ENCODE peak calls at places on chromosomes 11 and 22, in five cellular contexts. H is neural progenitor cell, B is hepatocyte, V is HCT116, I is SK-N-SH. L is an unnamed sample.

GRCh38 chr11:75588067-75588481 is 26.0 kb downstream of the SERPINH1 start:
- DNase-seq in I (no peak), V (no peak), H (no peak), B (peak), L (no peak)

GRCh38 chr22:50607366-50608020 is 6.9 kb downstream of the MAPK8IP2 start:
- DNase-seq in H (no peak), B (no peak), V (no peak), I (no peak), L (no peak)

GRCh38 chr11:128491195-128491936 is 96.0 kb downstream of the ETS1 start:
- DNase-seq in I (no peak), H (no peak), V (no peak), B (no peak), L (no peak)

GRCh38 chr11:2830030-2830812 is 55.4 kb downstream of the CDKN1C start:
- DNase-seq in B (no peak), I (no peak), V (no peak), H (no peak), L (no peak)

GRCh38 chr11:92838655-92839334 is 130.7 kb upstream of the MTNR1B start:
- DNase-seq in B (no peak), H (peak), V (no peak), I (no peak), L (no peak)

GRCh38 chr11:783581-784015 is 6.3 kb downstream of the CEND1 start:
- DNase-seq in V (peak), B (peak), H (peak), I (peak), L (peak)

GRCh38 chr22:36285545-36285944 is 32.6 kb downstream of the APOL1 start:
- DNase-seq in B (no peak), I (peak), V (no peak), H (no peak), L (no peak)

GRCh38 chr22:37284126-37284806 is 2.0 kb downstream of the CYTH4 start:
- DNase-seq in I (no peak), B (no peak), H (no peak), V (no peak), L (no peak)

GRCh38 chr11:66561975-66562248 is 6.5 kb downstream of the CTSF start:
- DNase-seq in H (no peak), B (no peak), I (no peak), V (no peak), L (no peak)

GRCh38 chr11:41201156-41201555 is 258.3 kb downstream of the LRRC4C start:
- DNase-seq in I (peak), B (peak), H (peak), V (no peak), L (peak)

GRCh38 chr11:2171531-2171930 is at the start of gene TH:
- DNase-seq in B (no peak), V (no peak), I (no peak), H (no peak), L (no peak)

GRCh38 chr11:43833657-43834073 is 47.0 kb upstream of the ALKBH3 start:
- DNase-seq in V (no peak), H (no peak), I (peak), B (peak), L (peak)

GRCh38 chr11:1340111-1340510 is 30.7 kb upstream of the TOLLIP start:
- DNase-seq in B (no peak), H (no peak), V (no peak), I (no peak), L (no peak)

GRCh38 chr11:122209619-122210377 is 93.8 kb upstream of the BLID start:
- DNase-seq in H (no peak), B (peak), V (no peak), I (peak), L (no peak)

GRCh38 chr22:25051983-25052710 is 99.6 kb downstream of the KIAA1671 start:
- DNase-seq in B (peak), V (no peak), I (peak), H (no peak), L (no peak)

GRCh38 chr11:27089746-27090145 is 49.1 kb downstream of the BBOX1 start:
- DNase-seq in H (no peak), V (no peak), I (no peak), B (no peak), L (no peak)

GRCh38 chr11:17887779-17888178 is 125.1 kb downstream of the SERGEF start:
- DNase-seq in V (no peak), I (no peak), B (no peak), H (peak), L (no peak)

GRCh38 chr22:44337658-44338004 is 24.9 kb upstream of the SHISAL1 start:
- DNase-seq in I (no peak), H (peak), B (peak), V (no peak), L (peak)
- TF ChIP-seq EZH2phosphoT487 in I (no peak), H (no peak), B (no peak), V (no peak), L (no peak)

GRCh38 chr22:22746963-22747933 is 102.8 kb downstream of the GGTLC2 start:
- DNase-seq in I (no peak), V (no peak), B (no peak), H (no peak), L (no peak)
- H3K27ac ChIP-seq in I (no peak), V (no peak), B (no peak), H (no peak), L (no peak)

GRCh38 chr11:61052182-61052972 is 49.9 kb upstream of the CD5 start:
- DNase-seq in V (no peak), H (no peak), B (no peak), I (no peak), L (no peak)
- TF ChIP-seq EZH2phosphoT487 in V (no peak), H (no peak), B (no peak), I (no peak), L (no peak)

GRCh38 chr11:10113852-10114251 is 180.2 kb downstream of the SBF2 start:
- DNase-seq in I (no peak), H (no peak), B (no peak), V (no peak), L (no peak)

GRCh38 chr11:10114593-10115404 is 179.2 kb downstream of the SBF2 start:
- DNase-seq in H (no peak), B (no peak), V (no peak), I (no peak), L (no peak)

GRCh38 chr11:10108901-10109665 is 184.9 kb downstream of the SBF2 start:
- DNase-seq in I (no peak), H (no peak), B (peak), V (no peak), L (no peak)

GRCh38 chr11:10107522-10107921 is 186.5 kb downstream of the SBF2 start:
- DNase-seq in B (no peak), V (no peak), H (no peak), I (no peak), L (no peak)

DNA sequence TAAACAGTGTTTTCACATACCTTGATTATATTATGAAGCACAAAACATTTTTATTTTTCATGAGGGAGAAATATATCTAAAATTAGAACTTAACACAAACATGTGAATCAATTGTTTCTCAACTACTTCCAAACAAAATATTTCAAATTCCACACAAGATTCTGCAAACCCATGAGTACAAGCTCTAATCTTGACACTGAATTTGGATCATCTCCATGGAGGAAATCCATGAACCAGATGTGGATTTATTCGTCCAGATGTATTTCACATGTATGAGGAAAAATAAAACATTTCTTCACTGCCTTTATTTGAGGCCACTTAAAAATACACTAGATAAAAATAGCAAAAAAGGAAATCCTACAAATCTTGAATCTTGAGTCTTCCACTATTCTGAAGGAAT is 184.2 kb downstream of the SBF2 start:
- DNase-seq in H (no peak), I (no peak), B (no peak), V (no peak), L (no peak)
- H3K27ac ChIP-seq in H (no peak), I (no peak), B (no peak), V (no peak), L (no peak)

DNA sequence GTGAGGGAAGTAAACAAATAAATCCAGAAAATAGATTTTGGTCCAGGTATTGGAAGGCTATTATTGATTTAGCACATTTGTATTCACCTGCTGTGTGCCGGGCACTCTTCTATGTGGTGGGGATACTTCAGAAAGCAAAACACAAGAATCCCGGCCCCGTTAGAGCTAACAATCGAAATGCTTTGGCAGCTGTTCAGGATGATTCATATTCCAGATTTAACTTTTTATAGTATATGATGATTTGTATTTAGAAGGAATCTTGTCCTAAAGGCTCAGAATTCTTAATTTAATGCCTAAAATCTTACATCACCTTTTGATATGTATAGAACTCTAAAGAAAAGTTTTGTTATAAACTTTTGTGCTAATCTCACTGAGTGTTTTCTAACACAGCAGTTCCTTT is 28.0 kb downstream of the ZC3H12C start:
- DNase-seq in V (no peak), H (no peak), B (no peak), I (no peak), L (peak)
- TF ChIP-seq EZH2phosphoT487 in V (no peak), H (no peak), B (no peak), I (no peak), L (no peak)

GRCh38 chr11:73566977-73567755 is 30.7 kb downstream of the FAM168A start:
- DNase-seq in V (no peak), B (peak), H (no peak), I (no peak), L (no peak)

GRCh38 chr11:73565804-73566203 is 32.1 kb downstream of the FAM168A start:
- DNase-seq in H (no peak), V (no peak), B (no peak), I (no peak), L (no peak)

GRCh38 chr11:73576226-73576625 is 21.7 kb downstream of the FAM168A start:
- DNase-seq in B (no peak), I (no peak), V (no peak), H (peak), L (no peak)

GRCh38 chr11:73566422-73566821 is 31.5 kb downstream of the FAM168A start:
- DNase-seq in H (no peak), V (no peak), I (no peak), B (no peak), L (no peak)

GRCh38 chr11:73570415-73571114 is 27.3 kb downstream of the FAM168A start:
- DNase-seq in H (no peak), V (peak), I (no peak), B (no peak), L (peak)
- H3K27ac ChIP-seq in H (no peak), V (no peak), I (no peak), B (no peak), L (peak)

DNA sequence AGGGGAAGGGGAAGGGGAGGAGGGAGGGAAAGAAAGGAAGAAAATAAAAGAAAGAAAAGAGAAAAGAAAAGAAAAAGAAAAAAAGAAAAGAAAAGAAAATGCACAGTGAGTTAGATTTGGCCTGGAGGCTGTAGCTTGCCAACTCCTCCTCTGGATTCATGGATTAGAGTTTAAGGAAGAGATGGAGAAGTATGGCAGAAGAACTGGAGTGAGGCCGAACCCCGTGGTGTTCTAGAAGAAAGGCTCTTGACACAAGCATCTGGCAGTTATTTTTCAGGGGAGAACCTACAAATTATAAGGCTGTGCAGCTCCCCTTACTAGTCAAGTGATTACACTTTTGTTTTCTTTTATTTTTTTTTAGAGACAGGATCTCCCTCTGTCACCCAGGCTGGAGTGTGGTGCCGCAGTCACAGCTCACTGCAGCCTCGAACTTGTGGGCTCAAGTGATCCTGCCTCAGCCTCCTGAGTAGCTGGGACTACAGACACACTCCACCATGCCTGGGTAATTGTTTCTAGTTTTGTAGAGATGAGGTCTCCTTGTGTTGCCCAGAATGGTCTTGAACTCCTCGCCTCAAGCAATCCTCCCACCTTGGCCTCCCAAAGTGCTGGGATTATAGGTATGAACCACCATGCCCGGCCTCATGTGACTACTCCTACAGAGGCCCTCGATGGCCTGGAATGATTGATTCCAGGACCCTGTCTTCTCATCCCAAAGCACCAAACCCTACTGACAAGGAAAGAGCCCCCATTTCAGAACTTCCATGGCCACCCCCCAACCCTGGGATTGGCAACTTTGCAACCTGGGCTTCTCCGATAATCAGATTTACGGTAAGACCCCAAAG is 19.5 kb downstream of the ZNF74 start:
- DNase-seq in B (no peak), V (no peak), I (no peak), H (no peak), L (no peak)
- TF ChIP-seq EZH2phosphoT487 in B (no peak), V (no peak), I (no peak), H (no peak), L (no peak)

DNA sequence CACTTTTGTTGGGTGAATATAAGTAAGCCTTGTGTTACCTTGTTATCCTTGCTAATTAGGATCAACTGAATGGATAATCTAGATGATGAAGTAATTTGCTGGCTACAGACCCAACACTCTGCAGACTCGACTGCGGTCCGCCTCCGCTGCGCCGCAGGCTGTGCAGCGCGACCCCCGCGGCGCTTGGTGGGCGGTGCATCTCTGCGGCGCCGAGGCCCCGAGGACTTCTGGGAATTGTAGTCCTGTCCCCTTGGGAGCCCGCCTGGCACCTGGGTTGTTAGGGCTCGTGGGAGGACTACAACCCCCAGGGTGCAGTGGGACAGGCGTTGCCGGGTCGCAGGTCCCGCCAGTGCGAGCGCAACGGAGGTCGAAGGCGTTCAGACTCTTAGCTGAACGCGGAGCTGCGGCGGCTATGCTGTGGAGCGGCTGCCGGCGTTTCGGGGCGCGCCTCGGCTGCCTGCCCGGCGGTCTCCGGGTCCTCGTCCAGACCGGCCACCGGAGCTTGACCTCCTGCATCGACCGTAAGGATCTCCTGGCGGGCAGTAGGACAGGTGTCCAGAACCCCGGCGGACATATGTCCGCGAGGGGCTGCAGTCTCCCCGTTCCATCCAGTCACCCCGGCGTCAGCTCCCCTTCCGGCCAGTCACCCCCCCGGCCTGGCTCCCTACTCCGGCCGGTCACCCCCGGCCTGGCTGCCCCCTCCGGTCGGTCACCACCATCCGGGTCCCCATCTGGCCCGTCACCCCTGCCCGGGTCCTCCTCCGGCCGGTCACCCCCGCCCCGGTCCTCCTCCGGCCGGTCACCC is at the start of the genes ACAD8 and THYN1:
- DNase-seq in B (peak), V (peak), I (peak), H (peak), L (peak)
- H3K27ac ChIP-seq in B (peak), V (peak), I (peak), H (no peak), L (no peak)

DNA sequence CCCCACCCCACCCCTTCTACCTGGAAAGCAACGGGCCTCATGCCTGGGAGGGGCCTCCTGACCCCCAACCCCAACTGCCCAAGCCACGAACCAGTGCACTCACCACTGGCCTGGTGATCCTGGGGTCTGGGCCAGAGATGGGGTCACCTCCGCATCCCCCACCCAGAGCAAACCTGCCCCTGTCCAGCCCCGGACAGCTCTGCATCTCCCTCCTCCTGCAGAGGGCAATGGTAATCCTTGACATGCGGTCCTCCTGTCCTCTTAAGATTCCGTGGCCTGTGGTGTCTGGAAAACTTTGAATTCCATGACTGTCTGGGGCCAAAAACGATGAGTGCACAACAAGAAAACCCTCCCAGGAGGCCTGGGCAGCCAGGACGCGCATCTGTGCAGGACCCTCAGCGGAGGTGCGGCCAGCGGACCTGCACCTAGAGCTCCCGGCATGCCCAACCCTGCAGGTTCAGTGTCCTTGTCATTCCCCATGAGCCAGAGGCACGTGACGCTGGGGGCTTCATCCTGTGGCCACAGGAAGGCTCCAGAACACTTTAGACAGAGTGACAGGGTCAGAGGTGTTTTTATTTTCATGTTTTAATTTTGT is 16.1 kb upstream of the PPARA start:
- DNase-seq in B (no peak), I (no peak), V (no peak), H (no peak), L (no peak)
- TF ChIP-seq EZH2phosphoT487 in B (no peak), I (no peak), V (no peak), H (no peak), L (no peak)

DNA sequence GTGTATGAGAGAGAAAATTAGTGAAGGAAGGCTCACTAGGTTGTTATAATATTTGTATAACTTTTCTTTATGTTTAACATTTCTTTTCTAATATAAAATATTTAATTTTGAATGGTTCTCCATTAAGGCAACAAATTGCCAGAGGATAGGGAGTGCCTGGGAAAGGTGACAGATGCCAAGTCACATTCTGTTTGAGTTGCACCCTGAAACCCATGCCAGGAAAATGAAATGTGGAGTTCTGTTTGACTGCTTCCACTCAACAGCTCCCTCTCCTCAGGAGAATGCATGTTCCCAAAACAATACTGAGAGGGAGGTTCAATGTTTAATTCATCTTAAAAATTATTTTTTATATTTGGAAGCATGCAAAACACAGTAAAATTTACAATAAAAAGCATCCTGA is 5.9 kb upstream of the USP18 start:
- DNase-seq in H (no peak), I (no peak), B (no peak), V (no peak), L (no peak)
- H3K27ac ChIP-seq in H (no peak), I (no peak), B (no peak), V (no peak), L (no peak)

L was measured in PC-3.